ENCODE peak calls at places on chromosomes 1 and 21, in five cellular contexts. K is AG08395, J is endothelial cell, R is globus pallidus, O is WTC11. L is an unnamed sample.

GRCh38 chr21:33901421-33902288 is 13.9 kb downstream of the ATP5PO start:
- DNase-seq in R (peak; percentile 59), J (peak; percentile 62), K (peak; percentile 55), O (peak; percentile 66), L (no peak)

GRCh38 chr1:27940870-27941269 is 6.1 kb downstream of the SMPDL3B start:
- DNase-seq in O (no peak), R (no peak), J (no peak), K (no peak), L (no peak)

GRCh38 chr21:25701529-25701928 is 33.2 kb downstream of the ATP5PF start:
- DNase-seq in R (no peak), J (no peak), K (no peak), O (no peak), L (no peak)

GRCh38 chr21:39625211-39625895 is 12.6 kb downstream of the B3GALT5 start:
- DNase-seq in R (no peak), O (no peak), J (no peak), K (no peak), L (no peak)

GRCh38 chr1:193406901-193407300 is 220.5 kb upstream of the B3GALT2 start:
- DNase-seq in R (peak; percentile 66), K (peak; percentile 36), J (no peak), O (no peak), L (no peak)

GRCh38 chr1:980602-981395 is 1.1 kb downstream of the PERM1 start:
- DNase-seq in R (no peak), O (no peak), K (no peak), J (no peak), L (no peak)

GRCh38 chr1:239811211-239811902 is 280.3 kb upstream of the FMN2 start:
- DNase-seq in K (no peak), O (peak; percentile 39), J (no peak), R (no peak), L (no peak)

GRCh38 chr1:225809842-225810578 is at the start of gene EPHX1:
- DNase-seq in K (peak; percentile 97), R (peak; percentile 81), J (peak; percentile 88), O (peak; percentile 93), L (peak; percentile 74)

GRCh38 chr1:209755926-209756607 is at the start of gene TRAF3IP3:
- DNase-seq in J (no peak), R (peak; percentile 62), O (no peak), K (no peak), L (no peak)